ENCODE peak calls at places on chromosome 12, in eight cellular contexts. L is left ventricle myocardium inferior; N is PC-3; U is IMR-90; F is CD4-positive, alpha-beta memory T cell; Q is lung; C is neuronal stem cell; S is AG04450. P is an unnamed sample.

GRCh38 chr12:34361721-34362316 is 339.5 kb downstream of the ALG10 start:
- DNase-seq in L (no peak), N (no peak), U (no peak), F (no peak), Q (no peak), C (no peak), S (no peak), P (no peak)

GRCh38 chr12:87160848-87161601 is 868.2 kb downstream of the C12orf50 start:
- DNase-seq in L (no peak), N (peak), U (no peak), F (no peak), Q (no peak), C (no peak), S (no peak), P (no peak)

GRCh38 chr12:73863541-73863940 is 674.1 kb upstream of the ATXN7L3B start:
- DNase-seq in L (no peak), N (peak), U (no peak), F (no peak), Q (no peak), C (no peak), S (no peak), P (no peak)

GRCh38 chr12:93763746-93764147 is 86.6 kb downstream of the CRADD start:
- DNase-seq in L (no peak), N (peak), U (no peak), F (no peak), Q (no peak), C (no peak), S (no peak), P (no peak)

GRCh38 chr12:31600252-31600651 is 9.3 kb upstream of the DENND5B start:
- DNase-seq in L (no peak), N (no peak), U (no peak), F (no peak), Q (no peak), C (no peak), S (no peak), P (no peak)

GRCh38 chr12:33111850-33112249 is 215.3 kb upstream of the PKP2 start:
- DNase-seq in L (no peak), N (no peak), U (no peak), F (no peak), Q (no peak), C (no peak), S (no peak), P (no peak)

GRCh38 chr12:85568395-85569103 is 267.7 kb downstream of the RASSF9 start:
- DNase-seq in L (no peak), N (peak), U (no peak), F (no peak), Q (no peak), C (no peak), S (no peak), P (no peak)

GRCh38 chr12:96164951-96165858 is 29.0 kb upstream of the ELK3 start:
- DNase-seq in L (peak), N (no peak), U (no peak), F (no peak), Q (no peak), C (no peak), S (no peak), P (no peak)

GRCh38 chr12:132214906-132215643 is 70.8 kb downstream of the NOC4L start:
- DNase-seq in L (no peak), N (no peak), U (no peak), F (no peak), Q (no peak), C (no peak), S (no peak), P (no peak)

DNA sequence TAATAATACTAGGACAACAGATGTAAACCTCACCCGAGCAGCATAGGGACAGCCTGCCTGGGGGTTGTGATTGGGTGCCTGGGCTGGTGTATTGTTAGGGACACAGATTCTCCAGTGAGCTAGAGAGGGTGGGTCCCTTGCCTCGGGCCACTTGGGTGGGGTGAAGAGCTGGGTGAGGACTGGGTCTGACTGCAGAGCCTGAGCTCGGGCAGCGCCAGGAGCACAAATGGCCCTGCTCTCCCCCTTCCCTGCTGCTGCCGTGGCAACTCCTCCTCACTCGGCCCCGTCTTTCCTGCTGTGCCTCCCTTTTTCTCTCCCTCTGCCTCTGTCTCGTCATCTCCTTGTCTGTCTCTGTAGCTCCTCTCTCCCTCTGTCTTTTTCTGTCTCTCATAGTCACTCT is 115.4 kb downstream of the GLT1D1 start:
- DNase-seq in L (no peak), N (no peak), U (no peak), F (no peak), Q (no peak), C (no peak), S (no peak), P (no peak)
- H3K27ac ChIP-seq in L (no peak), N (no peak), U (no peak), F (no peak), Q (no peak), C (no peak), S (no peak), P (no peak)

GRCh38 chr12:1201886-1202285 is 210.9 kb downstream of the ERC1 start:
- DNase-seq in L (no peak), N (no peak), U (no peak), F (no peak), Q (no peak), C (no peak), S (no peak), P (no peak)

GRCh38 chr12:1206118-1206734 is 215.2 kb downstream of the ERC1 start:
- DNase-seq in L (no peak), N (no peak), U (no peak), F (no peak), Q (no peak), C (no peak), S (no peak), P (no peak)

GRCh38 chr12:1205512-1206060 is 214.6 kb downstream of the ERC1 start:
- DNase-seq in L (no peak), N (no peak), U (peak), F (no peak), Q (no peak), C (no peak), S (no peak), P (no peak)

GRCh38 chr12:1204581-1205121 is 213.6 kb downstream of the ERC1 start:
- DNase-seq in L (no peak), N (no peak), U (no peak), F (peak), Q (no peak), C (no peak), S (no peak), P (no peak)

GRCh38 chr12:1203735-1204019 is 212.7 kb downstream of the ERC1 start:
- DNase-seq in L (no peak), N (no peak), U (no peak), F (no peak), Q (no peak), C (no peak), S (no peak), P (no peak)
- H3K27ac ChIP-seq in L (peak), N (no peak), U (no peak), F (no peak), Q (no peak), C (no peak), S (no peak), P (no peak)

GRCh38 chr12:111446631-111447570 is 41.2 kb downstream of the SH2B3 start:
- DNase-seq in L (no peak), N (no peak), U (no peak), F (no peak), Q (peak), C (no peak), S (no peak), P (no peak)
- H3K27ac ChIP-seq in L (peak), N (no peak), U (peak), F (peak), Q (peak), C (no peak), S (peak), P (no peak)

DNA sequence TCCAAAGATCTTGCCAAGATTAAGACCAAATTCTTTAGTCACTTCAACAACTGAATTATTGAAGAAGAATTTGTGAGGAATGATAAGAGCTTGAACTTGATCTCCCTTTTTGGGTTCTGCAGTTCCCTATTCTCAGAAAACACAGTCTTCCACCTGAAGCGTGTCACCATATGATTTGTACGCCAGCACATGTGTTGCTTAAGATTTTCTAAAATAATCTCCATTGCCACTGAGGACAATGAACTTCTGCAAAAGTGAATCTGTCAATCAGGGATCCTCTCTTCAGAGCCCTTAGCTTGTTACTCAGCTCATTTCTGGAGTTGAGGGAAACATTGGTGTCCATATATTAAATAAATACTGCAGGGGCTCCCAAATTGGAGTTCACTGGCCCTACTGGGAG is 4.2 kb upstream of the SPIC start:
- DNase-seq in L (no peak), N (no peak), U (no peak), F (no peak), Q (no peak), C (no peak), S (no peak), P (no peak)
- H3K27ac ChIP-seq in L (no peak), N (no peak), U (no peak), F (no peak), Q (no peak), C (no peak), S (no peak), P (no peak)

DNA sequence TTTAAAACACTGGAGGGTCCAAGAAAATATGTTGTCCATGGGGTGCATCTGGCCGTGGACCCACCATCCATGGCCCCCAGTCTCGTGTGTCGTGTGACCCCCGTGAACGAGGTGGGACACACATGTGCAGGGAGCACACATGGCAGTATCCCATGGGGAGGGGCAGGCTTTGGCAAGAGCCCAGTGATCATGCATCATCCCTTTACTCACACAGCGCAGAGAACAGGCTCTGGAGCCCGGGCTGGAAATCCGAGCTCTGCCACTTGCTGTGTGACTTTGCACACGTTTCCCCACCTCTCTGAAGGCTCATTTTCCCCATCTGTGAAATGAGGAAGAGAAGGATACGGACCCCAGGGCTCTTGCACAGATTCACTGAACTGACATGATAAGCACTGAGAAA is 119.9 kb downstream of the PHETA1 start:
- DNase-seq in L (no peak), N (peak), U (no peak), F (no peak), Q (no peak), C (no peak), S (no peak), P (no peak)
- H3K27ac ChIP-seq in L (no peak), N (no peak), U (no peak), F (no peak), Q (no peak), C (no peak), S (no peak), P (no peak)

DNA sequence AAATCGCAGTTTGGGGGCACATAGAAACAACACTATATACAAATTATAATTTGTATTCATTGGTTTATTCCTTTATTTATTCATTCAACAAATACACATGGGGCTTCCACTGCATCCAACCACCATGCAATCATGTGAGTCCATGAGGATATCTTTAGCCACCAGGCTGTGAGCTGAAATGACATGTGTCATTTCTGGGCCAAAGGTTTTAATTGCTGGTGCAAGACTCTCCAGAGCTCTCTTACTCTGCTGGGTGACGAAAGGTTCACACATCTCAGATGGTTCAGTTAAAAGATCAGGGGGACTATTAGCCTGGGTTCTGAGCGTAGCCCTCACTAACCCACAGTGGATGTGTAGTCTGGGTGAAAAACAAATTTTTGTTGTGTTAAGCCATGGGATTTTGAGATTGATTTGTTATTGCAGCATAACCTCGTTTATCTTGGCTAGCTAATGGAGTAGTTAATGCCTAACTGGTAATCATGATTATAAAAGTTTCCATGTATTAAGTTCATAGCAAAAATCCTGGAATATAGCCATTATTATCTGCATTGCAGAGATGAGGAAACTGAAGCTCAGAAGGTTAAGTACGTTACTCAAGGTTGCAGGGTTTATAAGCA is 251.5 kb downstream of the RMST start:
- DNase-seq in L (no peak), N (no peak), U (no peak), F (no peak), Q (no peak), C (no peak), S (no peak), P (no peak)
- H3K27ac ChIP-seq in L (no peak), N (no peak), U (no peak), F (no peak), Q (no peak), C (no peak), S (no peak), P (no peak)

DNA sequence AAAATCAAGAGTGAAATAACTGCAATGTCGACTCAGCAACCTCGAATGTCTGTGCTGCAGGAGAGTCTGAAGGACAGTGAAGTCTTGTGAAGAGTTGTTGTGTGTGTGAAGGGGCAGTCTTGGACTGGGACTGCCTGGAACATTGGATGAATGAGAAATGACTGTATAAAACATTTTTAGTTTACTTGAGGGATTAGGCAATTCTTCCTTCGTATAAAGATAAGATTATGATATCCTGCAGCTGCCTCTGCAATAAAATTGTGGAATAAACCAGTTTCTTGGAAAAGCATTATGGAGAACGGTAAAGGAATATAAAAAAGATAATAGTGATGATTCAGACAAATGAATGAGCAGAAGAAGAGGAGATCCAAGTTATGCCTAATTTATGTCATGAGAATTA is 30.9 kb upstream of the LUM start:
- DNase-seq in L (no peak), N (no peak), U (peak), F (no peak), Q (no peak), C (no peak), S (no peak), P (no peak)
- H3K27ac ChIP-seq in L (peak), N (no peak), U (peak), F (no peak), Q (no peak), C (no peak), S (no peak), P (no peak)

DNA sequence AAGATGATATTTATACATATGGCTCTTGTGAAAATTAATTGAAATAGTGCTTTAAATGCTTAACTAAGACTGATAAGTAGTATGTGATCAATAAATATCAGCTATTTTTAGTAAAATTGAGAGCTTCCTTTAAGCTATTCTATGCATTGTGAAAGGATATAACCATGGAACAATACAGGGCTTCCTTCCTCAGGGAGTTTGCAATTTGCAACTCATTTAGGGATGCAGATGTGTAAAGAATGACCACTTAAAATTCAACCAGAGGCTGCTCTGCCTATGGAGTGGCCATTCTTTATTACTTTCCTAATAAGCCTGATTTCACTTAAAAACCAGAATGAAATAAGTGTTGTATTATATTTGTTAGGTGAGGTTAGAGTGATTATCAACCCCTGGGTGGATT is 103.2 kb upstream of the PRICKLE1 start:
- DNase-seq in L (no peak), N (no peak), U (no peak), F (no peak), Q (no peak), C (no peak), S (no peak), P (no peak)
- H3K27ac ChIP-seq in L (peak), N (no peak), U (no peak), F (no peak), Q (no peak), C (no peak), S (no peak), P (no peak)

GRCh38 chr12:105466231-105466900 is 135.9 kb downstream of the C12orf75 start:
- DNase-seq in L (no peak), N (no peak), U (no peak), F (no peak), Q (no peak), C (no peak), S (no peak), P (no peak)
- H3K27ac ChIP-seq in L (peak), N (no peak), U (no peak), F (no peak), Q (no peak), C (no peak), S (no peak), P (no peak)

GRCh38 chr12:49583361-49584094 is 15.6 kb upstream of the MCRS1 start:
- DNase-seq in L (no peak), N (no peak), U (peak), F (no peak), Q (no peak), C (no peak), S (no peak), P (no peak)
- H3K27ac ChIP-seq in L (peak), N (no peak), U (no peak), F (no peak), Q (no peak), C (no peak), S (no peak), P (no peak)

P was measured in CD4-positive, alpha-beta T cell.